ENCODE peak calls at places on chromosome 5, in eight cellular contexts. U is fibroblast of lung, Z is GM23338, A is right lobe of liver, X is Peyer's patch, N is natural killer cell, O is HepG2, W is foreskin fibroblast. B is an unnamed sample.

GRCh38 chr5:88938488-88938887 is 55.5 kb upstream of the MEF2C start:
- DNase-seq in N (no peak), A (no peak), W (no peak), Z (no peak), X (no peak), U (no peak), O (no peak), B (no peak)

GRCh38 chr5:72046106-72046505 is 61.2 kb upstream of the MAP1B start:
- DNase-seq in X (no peak), A (no peak), Z (no peak), N (no peak), W (no peak), O (no peak), U (no peak), B (no peak)

GRCh38 chr5:120252839-120253238 is 211.3 kb upstream of the PRR16 start:
- DNase-seq in W (peak), X (no peak), U (peak), O (no peak), N (no peak), A (no peak), Z (no peak), B (no peak)

GRCh38 chr5:11724947-11725346 is 179.3 kb downstream of the CTNND2 start:
- DNase-seq in U (no peak), A (no peak), N (no peak), Z (no peak), W (no peak), X (no peak), O (no peak), B (no peak)

GRCh38 chr5:34503379-34504346 is 152.5 kb upstream of the RAI14 start:
- DNase-seq in W (no peak), Z (no peak), X (no peak), N (no peak), A (no peak), O (no peak), U (no peak), B (no peak)

GRCh38 chr5:151239237-151239861 is 13.6 kb upstream of the GM2A start:
- DNase-seq in O (peak), X (peak), U (peak), A (peak), Z (peak), N (peak), W (peak), B (peak)

GRCh38 chr5:10607666-10608442 is 44.0 kb downstream of the ANKRD33B start:
- DNase-seq in O (no peak), N (no peak), X (peak), W (peak), A (no peak), U (peak), Z (peak), B (no peak)

GRCh38 chr5:103571730-103572129 is 9.1 kb upstream of the NUDT12 start:
- DNase-seq in W (no peak), Z (no peak), O (no peak), U (no peak), X (no peak), N (no peak), A (no peak), B (no peak)

GRCh38 chr5:174084691-174085154 is 39.2 kb downstream of the NSG2 start:
- DNase-seq in U (no peak), X (no peak), A (no peak), W (no peak), N (no peak), Z (no peak), O (no peak), B (no peak)

GRCh38 chr5:88883059-88883565 is at the start of gene MEF2C:
- DNase-seq in O (no peak), W (peak), X (peak), Z (peak), A (peak), U (peak), N (no peak), B (no peak)

GRCh38 chr5:102090770-102091169 is 205.3 kb downstream of the SLCO4C1 start:
- DNase-seq in W (no peak), O (peak), X (no peak), U (no peak), A (no peak), Z (peak), N (no peak), B (no peak)

GRCh38 chr5:19795218-19795617 is 192.8 kb downstream of the CDH18 start:
- DNase-seq in U (peak), N (no peak), X (no peak), Z (peak), A (no peak), W (peak), O (peak), B (no peak)

GRCh38 chr5:131379071-131379538 is 115.3 kb downstream of the CDC42SE2 start:
- DNase-seq in A (no peak), W (no peak), X (no peak), U (peak), O (peak), N (no peak), Z (no peak), B (no peak)

GRCh38 chr5:144122081-144122480 is 48.4 kb downstream of the YIPF5 start:
- DNase-seq in Z (no peak), X (no peak), A (no peak), U (no peak), W (no peak), N (no peak), O (no peak), B (no peak)

GRCh38 chr5:72519191-72519590 is 12.0 kb upstream of the ZNF366 start:
- DNase-seq in N (no peak), Z (no peak), A (no peak), O (no peak), U (no peak), W (no peak), X (no peak), B (no peak)

GRCh38 chr5:163571755-163572154 is 66.3 kb downstream of the MAT2B start:
- DNase-seq in N (no peak), U (peak), W (peak), A (no peak), Z (no peak), O (no peak), X (no peak), B (no peak)

GRCh38 chr5:135255461-135256178 is 143.4 kb downstream of the MACROH2A1 start:
- DNase-seq in N (no peak), O (peak), X (no peak), A (no peak), W (no peak), U (no peak), Z (no peak), B (no peak)
- TF ChIP-seq CTCF in N (no peak), O (peak), X (no peak), A (no peak), W (no peak), U (no peak), Z (no peak), B (no peak)

DNA sequence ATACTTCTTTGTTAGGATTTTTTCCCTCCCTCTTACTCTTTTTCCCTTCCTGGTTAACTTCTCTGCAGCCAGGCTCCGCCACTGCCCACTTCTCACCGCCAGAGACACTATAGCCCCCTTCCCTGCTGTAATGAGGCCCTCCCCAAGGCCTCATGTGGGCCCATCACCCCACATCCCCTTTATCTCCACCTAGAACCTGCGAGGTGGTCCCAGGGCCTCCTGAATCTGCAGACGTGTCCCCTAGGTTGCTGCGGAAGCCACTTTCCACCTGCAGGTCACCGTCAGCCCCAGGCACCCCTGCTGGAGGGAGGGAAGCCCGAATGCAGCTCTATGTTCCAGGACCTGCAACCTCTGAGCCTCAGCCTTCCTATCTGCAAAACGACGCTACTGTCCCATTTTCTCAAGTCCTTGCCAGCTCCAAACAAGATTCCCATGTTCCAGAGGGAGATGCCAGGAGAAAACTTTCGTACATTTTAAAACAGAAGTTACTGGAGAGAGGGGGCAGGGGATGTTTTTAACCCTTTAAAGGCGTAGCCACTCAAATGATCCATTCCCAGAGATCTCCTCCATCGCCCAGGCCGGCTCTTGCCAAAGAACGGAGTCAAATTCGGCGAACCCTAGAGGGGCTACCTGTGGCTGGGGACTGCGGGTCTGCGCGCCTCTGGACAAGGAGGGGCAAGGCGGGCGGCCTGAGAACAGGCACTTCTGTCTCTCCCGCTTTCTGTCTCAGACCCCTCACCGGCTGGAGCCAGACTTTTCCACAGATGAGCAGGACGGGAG is 929 bp downstream of the SH3PXD2B start:
- DNase-seq in A (no peak), Z (peak), W (peak), U (peak), X (no peak), O (peak), N (no peak), B (no peak)
- TF ChIP-seq CTCF in A (no peak), Z (peak), W (peak), U (peak), X (no peak), O (peak), N (no peak), B (no peak)

GRCh38 chr5:155905359-155905758 is 421.6 kb upstream of the SGCD start:
- DNase-seq in N (no peak), X (no peak), W (no peak), O (no peak), A (no peak), Z (no peak), U (no peak), B (no peak)

GRCh38 chr5:155908543-155908942 is 418.4 kb upstream of the SGCD start:
- DNase-seq in U (no peak), N (no peak), O (no peak), A (no peak), X (no peak), W (no peak), Z (no peak), B (no peak)

DNA sequence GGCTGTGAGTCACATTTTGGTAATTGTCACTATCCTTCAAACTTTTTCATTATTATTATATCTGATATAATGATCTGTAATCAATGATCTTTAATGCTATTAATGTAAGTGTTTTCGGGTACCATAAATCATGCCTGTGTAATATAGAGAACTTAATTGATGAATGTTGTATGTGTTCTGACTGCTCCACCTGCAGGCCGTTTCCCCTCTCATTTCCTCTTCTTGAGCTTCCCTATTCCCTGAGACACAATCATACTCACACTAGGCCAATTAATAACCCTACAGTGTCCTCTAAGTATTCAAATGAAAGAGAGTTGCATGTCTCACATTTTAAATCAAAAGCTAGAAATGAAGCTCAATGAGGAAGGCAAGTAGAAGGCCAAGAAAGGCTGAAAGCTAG is 420.9 kb upstream of the SGCD start:
- DNase-seq in A (no peak), Z (peak), N (no peak), U (no peak), X (no peak), W (no peak), O (no peak), B (no peak)
- TF ChIP-seq CTCF in A (peak), Z (peak), N (peak), U (no peak), X (no peak), W (peak), O (no peak), B (no peak)

DNA sequence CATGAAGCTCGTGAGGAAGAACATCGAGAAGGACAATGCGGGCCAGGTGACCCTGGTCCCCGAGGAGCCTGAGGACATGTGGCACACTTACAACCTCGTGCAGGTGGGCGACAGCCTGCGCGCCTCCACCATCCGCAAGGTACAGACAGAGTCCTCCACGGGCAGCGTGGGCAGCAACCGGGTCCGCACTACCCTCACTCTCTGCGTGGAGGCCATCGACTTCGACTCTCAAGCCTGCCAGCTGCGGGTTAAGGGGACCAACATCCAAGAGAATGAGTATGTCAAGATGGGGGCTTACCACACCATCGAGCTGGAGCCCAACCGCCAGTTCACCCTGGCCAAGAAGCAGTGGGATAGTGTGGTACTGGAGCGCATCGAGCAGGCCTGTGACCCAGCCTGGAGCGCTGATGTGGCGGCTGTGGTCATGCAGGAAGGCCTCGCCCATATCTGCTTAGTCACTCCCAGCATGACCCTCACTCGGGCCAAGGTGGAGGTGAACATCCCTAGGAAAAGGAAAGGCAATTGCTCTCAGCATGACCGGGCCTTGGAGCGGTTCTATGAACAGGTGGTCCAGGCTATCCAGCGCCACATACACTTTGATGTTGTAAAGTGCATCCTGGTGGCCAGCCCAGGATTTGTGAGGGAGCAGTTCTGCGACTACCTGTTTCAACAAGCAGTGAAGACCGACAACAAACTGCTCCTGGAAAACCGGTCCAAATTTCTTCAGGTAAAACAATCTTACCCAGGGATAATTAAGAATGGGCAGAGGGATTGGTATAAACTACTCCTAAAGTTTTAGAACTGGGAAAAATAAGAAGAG is 12.9 kb downstream of the ITGA1 start:
- DNase-seq in O (peak), X (peak), Z (peak), N (peak), A (peak), U (peak), W (peak), B (peak)
- TF ChIP-seq CTCF in O (no peak), X (no peak), Z (no peak), N (no peak), A (no peak), U (no peak), W (peak), B (no peak)

GRCh38 chr5:45799388-45799787 is 103.2 kb upstream of the HCN1 start:
- DNase-seq in O (no peak), W (no peak), N (no peak), Z (no peak), U (no peak), A (no peak), X (no peak), B (no peak)

GRCh38 chr5:45800331-45800730 is 104.2 kb upstream of the HCN1 start:
- DNase-seq in A (no peak), X (no peak), O (no peak), Z (no peak), U (no peak), N (no peak), W (no peak), B (no peak)

GRCh38 chr5:45795458-45795857 is 99.3 kb upstream of the HCN1 start:
- DNase-seq in O (no peak), X (no peak), Z (peak), N (no peak), A (no peak), W (no peak), U (no peak), B (no peak)

GRCh38 chr5:45793638-45794532 is 97.7 kb upstream of the HCN1 start:
- DNase-seq in W (no peak), A (no peak), X (no peak), U (no peak), Z (no peak), N (no peak), O (no peak), B (no peak)

DNA sequence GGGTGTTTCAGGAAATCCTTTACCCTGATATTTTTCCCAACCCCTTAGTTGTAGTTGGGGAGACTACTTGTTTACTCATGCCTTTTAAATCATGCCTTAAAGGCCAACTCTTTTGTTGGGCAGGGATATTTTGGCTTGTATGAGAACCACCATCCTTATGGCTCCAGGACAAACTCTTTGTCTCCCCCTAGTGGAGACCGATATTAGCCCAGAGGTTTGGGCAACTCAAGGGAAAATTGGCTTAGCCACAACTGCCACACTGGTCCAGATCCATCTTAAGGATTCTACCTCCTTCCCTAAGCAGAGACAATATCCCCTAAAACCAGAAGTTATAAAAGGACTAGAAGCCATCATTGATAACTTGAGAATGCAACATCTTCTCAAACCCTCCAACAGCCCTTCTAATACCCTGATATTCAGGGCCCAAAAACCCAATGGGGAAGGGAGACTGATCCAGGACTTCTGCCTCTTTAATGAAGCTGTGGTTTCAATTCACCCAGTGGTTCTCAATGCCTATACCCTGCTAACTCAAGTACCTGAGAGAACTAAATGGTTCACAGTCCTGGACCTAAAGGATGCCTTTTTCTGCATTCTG is 100.9 kb upstream of the HCN1 start:
- DNase-seq in A (no peak), Z (peak), N (no peak), O (no peak), X (no peak), W (no peak), U (no peak), B (no peak)
- TF ChIP-seq CTCF in A (no peak), Z (peak), N (no peak), O (no peak), X (no peak), W (no peak), U (no peak), B (no peak)

DNA sequence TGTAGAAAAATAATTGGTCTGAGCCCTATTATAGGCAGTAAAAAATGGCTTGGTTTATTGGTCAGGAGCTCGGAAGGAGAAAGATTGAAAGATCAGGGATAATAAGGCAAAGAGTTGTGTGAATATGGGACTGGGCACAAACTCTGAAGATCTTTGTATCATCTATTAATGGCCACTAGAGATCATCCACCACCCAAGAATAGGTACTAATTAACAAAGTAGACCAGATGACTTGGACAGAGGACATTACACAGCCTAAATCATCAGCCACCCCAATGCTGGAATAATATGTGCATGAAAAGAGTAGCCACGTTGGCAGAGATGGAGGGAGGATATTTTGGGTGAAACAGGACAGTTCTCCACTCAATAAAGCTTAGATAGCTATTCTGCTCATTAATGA is 364.1 kb downstream of the EFNA5 start:
- DNase-seq in N (no peak), O (no peak), U (no peak), A (no peak), X (no peak), Z (no peak), W (no peak), B (no peak)
- TF ChIP-seq CTCF in N (no peak), O (no peak), U (no peak), A (no peak), X (peak), Z (no peak), W (no peak), B (no peak)

GRCh38 chr5:179273074-179273435 is 72.2 kb downstream of the ADAMTS2 start:
- DNase-seq in U (no peak), Z (no peak), O (no peak), W (no peak), X (no peak), N (no peak), A (peak), B (no peak)
- TF ChIP-seq CTCF in U (no peak), Z (no peak), O (no peak), W (no peak), X (no peak), N (no peak), A (no peak), B (no peak)

B was measured in CD8-positive, alpha-beta T cell.